ENCODE peak calls at places on chromosomes 5 and 9, in eight cellular contexts. W is upper lobe of left lung, Z is cardiac muscle cell, F is lung, A is lower lobe of right lung, U is HCT116, K is neural progenitor cell, B is PC-3. T is an unnamed sample. For H3K4me1, the result is how much of the 10 kb centered on the place peaks cover.

GRCh38 chr9:88387733-88388202 is 476 bp upstream of the SPIN1 start:
- DNase-seq in Z (peak), K (no peak), W (peak), A (peak), F (peak), U (peak), B (peak), T (peak)

GRCh38 chr9:98374385-98375051 is 119.1 kb upstream of the TBC1D2 start:
- DNase-seq in W (no peak), A (no peak), F (no peak), Z (peak), B (peak), U (no peak), K (no peak), T (no peak)

GRCh38 chr9:134066546-134066922 is 1.3 kb downstream of the BRD3 start:
- DNase-seq in F (no peak), A (no peak), Z (peak), W (no peak), K (peak), U (no peak), B (no peak), T (no peak)

GRCh38 chr5:179201986-179202385 is 141.8 kb downstream of the ZNF354C start:
- DNase-seq in F (no peak), K (no peak), A (peak), B (no peak), W (no peak), U (no peak), Z (no peak), T (peak)

GRCh38 chr9:5799314-5799713 is 33.6 kb downstream of the ERMP1 start:
- DNase-seq in F (no peak), Z (peak), B (peak), W (no peak), A (no peak), U (peak), K (peak), T (no peak)

GRCh38 chr9:37464006-37464405 is 1.2 kb downstream of the ZBTB5 start:
- DNase-seq in B (no peak), U (no peak), Z (peak), F (no peak), K (no peak), A (no peak), W (no peak), T (no peak)

GRCh38 chr9:127105805-127106492 is 16.5 kb downstream of the ANGPTL2 start:
- DNase-seq in U (no peak), K (no peak), W (no peak), F (no peak), Z (no peak), A (no peak), B (no peak), T (no peak)

GRCh38 chr5:58056546-58056945 is 403.3 kb downstream of the PLK2 start:
- DNase-seq in U (no peak), F (no peak), K (no peak), Z (peak), W (no peak), B (peak), A (no peak), T (no peak)

GRCh38 chr9:91657501-91657900 is 233.9 kb upstream of the NFIL3 start:
- DNase-seq in W (no peak), K (no peak), Z (no peak), B (no peak), U (no peak), F (no peak), A (no peak), T (no peak)

GRCh38 chr5:124747770-124748686 is 1.6 kb upstream of the ZNF608 start:
- DNase-seq in F (no peak), U (no peak), K (peak), Z (peak), B (peak), W (no peak), A (no peak), T (no peak)

GRCh38 chr9:82188817-82189216 is 200.2 kb downstream of the SPATA31D1 start:
- DNase-seq in A (no peak), Z (no peak), W (no peak), U (no peak), F (no peak), K (no peak), B (no peak), T (no peak)

GRCh38 chr5:156469636-156470035 is 142.7 kb downstream of the SGCD start:
- DNase-seq in Z (no peak), A (no peak), W (no peak), K (no peak), U (no peak), F (no peak), B (no peak), T (no peak)

GRCh38 chr9:77180056-77180455 is 2.7 kb downstream of the VPS13A start:
- DNase-seq in B (no peak), K (no peak), A (no peak), F (no peak), U (no peak), Z (no peak), W (no peak), T (no peak)
- H3K4me3 ChIP-seq in B (peak), K (peak), A (no peak), F (no peak), U (no peak), Z (no peak), W (no peak), T (no peak)

DNA sequence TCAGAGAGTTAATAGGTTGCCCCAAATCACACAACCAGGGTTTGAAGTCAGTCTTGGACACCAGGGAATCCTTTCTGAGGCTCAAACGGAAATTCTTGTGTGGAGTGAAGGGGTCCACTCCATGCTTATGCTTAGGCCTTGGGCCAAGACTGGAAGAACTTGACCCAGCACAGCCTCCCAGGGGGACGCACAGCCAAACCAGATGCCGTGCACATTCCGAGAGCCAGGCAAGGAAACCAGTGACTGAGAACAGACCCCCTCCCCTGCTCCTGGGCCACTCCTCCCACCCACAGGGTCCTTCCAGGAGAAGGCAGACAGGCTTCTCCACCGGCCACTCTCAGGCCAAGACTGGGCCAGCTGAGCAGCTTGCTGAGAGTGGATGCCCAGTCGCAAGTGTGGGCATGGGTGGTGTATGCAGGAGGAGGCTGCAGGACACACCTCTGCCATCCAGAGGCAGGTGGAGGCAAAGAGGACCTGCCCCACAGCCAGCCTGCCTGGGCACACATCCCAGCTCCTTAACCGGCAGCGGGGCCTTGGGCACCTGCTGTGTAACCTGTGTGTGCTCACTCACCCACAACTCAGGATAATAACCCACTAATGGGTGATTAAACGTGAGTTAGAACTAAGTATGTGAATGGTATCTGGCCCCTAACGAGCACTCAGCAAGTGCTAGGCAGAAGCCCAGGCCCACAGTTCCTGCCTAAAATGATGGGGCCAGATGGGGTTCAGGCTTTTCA is 38.0 kb downstream of the NIPAL4 start:
- DNase-seq in F (no peak), W (no peak), Z (peak), B (no peak), K (no peak), A (no peak), U (no peak), T (no peak)
- H3K4me1 ChIP-seq in F (under half), W (under half), Z (under half), B (under half), K (under half), A (under half), U (under half), T (half or more)

GRCh38 chr9:137463194-137463930 is 4.2 kb upstream of the NSMF start:
- DNase-seq in K (no peak), F (no peak), U (no peak), W (no peak), A (no peak), Z (no peak), B (no peak), T (peak)

GRCh38 chr9:137460363-137461315 is 1.5 kb upstream of the NSMF start:
- DNase-seq in Z (no peak), U (no peak), F (no peak), K (no peak), W (no peak), B (no peak), A (no peak), T (peak)

GRCh38 chr9:137462396-137463193 is 3.5 kb upstream of the NSMF start:
- DNase-seq in W (no peak), A (no peak), B (no peak), F (no peak), U (no peak), K (no peak), Z (no peak), T (no peak)

GRCh38 chr9:137461316-137461662 is 2.2 kb upstream of the NSMF start:
- DNase-seq in B (no peak), W (no peak), Z (no peak), K (no peak), U (no peak), F (no peak), A (no peak), T (no peak)

DNA sequence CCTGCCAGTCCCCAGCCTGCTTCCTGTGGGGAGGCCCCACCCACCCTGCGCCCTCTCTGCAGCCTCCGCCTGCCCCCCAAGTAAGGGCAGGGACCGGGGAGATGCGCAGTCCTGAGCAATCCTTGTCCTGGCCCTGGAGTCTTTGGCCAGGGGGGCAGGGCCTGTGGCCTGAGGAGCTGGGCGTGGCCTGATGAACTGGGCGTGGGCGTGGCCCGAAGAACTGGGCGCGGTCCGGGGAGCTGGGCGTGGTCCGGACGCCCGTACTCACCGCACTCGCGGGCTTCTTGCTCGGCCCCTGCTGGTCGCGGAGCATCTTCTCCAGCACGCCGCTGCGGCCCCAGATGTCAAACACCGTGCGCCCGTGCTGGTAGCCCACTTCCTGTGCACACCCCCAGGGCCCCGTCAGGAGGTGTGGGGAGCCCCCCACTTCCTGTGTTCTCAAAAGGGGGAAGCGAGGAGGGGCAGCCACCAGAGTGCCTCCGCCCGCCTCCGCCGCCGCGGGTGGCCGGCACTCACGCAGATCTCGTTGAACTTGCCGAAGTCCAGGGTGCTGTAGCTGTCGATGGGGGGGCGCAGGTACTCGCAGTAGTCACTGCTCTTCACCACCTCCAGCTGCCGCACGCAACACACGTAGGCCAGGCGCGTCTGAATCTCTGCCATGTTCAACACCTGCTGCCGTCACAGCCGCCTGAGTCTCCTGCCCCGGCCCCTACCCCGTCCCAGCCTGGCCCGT is 2.7 kb upstream of the NSMF start:
- DNase-seq in K (peak), U (peak), F (peak), A (peak), B (no peak), W (peak), Z (peak), T (peak)
- TF ChIP-seq CTCF in K (peak), U (peak), F (no peak), A (no peak), B (no peak), W (peak), Z (peak), T (peak)

GRCh38 chr5:169013846-169014245 is 287.1 kb downstream of the SLIT3 start:
- DNase-seq in Z (peak), U (no peak), A (no peak), K (no peak), B (peak), F (no peak), W (no peak), T (no peak)
- H3K4me3 ChIP-seq in Z (no peak), U (no peak), A (no peak), K (no peak), B (no peak), F (no peak), W (no peak), T (no peak)